ENCODE peak calls at places on chromosome 19, in four cellular contexts. One of them, this sample, is unnamed.

GRCh38 chr19:10043286-10043927 is 30.1 kb downstream of the RDH8 start:
- DNase-seq in heart left ventricle: no peak
- DNase-seq in keratinocyte: no peak
- DNase-seq in activated B cell treated with CpG ODN at 0.5 μM for 24 hours: no peak
- DNase-seq in this sample: no peak

GRCh38 chr19:48646192-48646911 is 365 bp upstream of the CA11 start:
- DNase-seq in keratinocyte: no peak
- DNase-seq in heart left ventricle: peak
- DNase-seq in activated B cell treated with CpG ODN at 0.5 μM for 24 hours: peak
- DNase-seq in this sample: peak

GRCh38 chr19:49427855-49428546 is 2.8 kb downstream of the GFY start:
- DNase-seq in activated B cell treated with CpG ODN at 0.5 μM for 24 hours: no peak
- DNase-seq in keratinocyte: no peak
- DNase-seq in heart left ventricle: no peak
- DNase-seq in this sample: no peak

GRCh38 chr19:45160870-45161714 is at the start of gene NKPD1:
- DNase-seq in activated B cell treated with CpG ODN at 0.5 μM for 24 hours: no peak
- DNase-seq in keratinocyte: no peak
- DNase-seq in heart left ventricle: no peak
- DNase-seq in this sample: peak

GRCh38 chr19:46221981-46222610 is 7.4 kb upstream of the IGFL1 start:
- DNase-seq in keratinocyte: no peak
- DNase-seq in heart left ventricle: no peak
- DNase-seq in activated B cell treated with CpG ODN at 0.5 μM for 24 hours: no peak
- DNase-seq in this sample: peak

GRCh38 chr19:40420451-40420765 is 5.4 kb downstream of the SERTAD1 start:
- DNase-seq in keratinocyte: no peak
- DNase-seq in activated B cell treated with CpG ODN at 0.5 μM for 24 hours: no peak
- DNase-seq in heart left ventricle: no peak
- DNase-seq in this sample: no peak

GRCh38 chr19:48925240-48925843 is 8.2 kb upstream of the DHDH start:
- DNase-seq in heart left ventricle: no peak
- DNase-seq in keratinocyte: peak
- DNase-seq in activated B cell treated with CpG ODN at 0.5 μM for 24 hours: no peak
- DNase-seq in this sample: no peak

GRCh38 chr19:43690444-43690843 is 20.5 kb upstream of the PLAUR start:
- DNase-seq in heart left ventricle: no peak
- DNase-seq in keratinocyte: no peak
- DNase-seq in activated B cell treated with CpG ODN at 0.5 μM for 24 hours: no peak
- DNase-seq in this sample: no peak

GRCh38 chr19:37930416-37930815 is 23.4 kb downstream of the SIPA1L3 start:
- DNase-seq in activated B cell treated with CpG ODN at 0.5 μM for 24 hours: no peak
- DNase-seq in keratinocyte: no peak
- DNase-seq in heart left ventricle: no peak
- DNase-seq in this sample: no peak

GRCh38 chr19:43651758-43652545 is 12.3 kb upstream of the CADM4 start:
- DNase-seq in heart left ventricle: no peak
- DNase-seq in keratinocyte: no peak
- DNase-seq in activated B cell treated with CpG ODN at 0.5 μM for 24 hours: no peak
- DNase-seq in this sample: peak

GRCh38 chr19:14476663-14477401 is 1.7 kb upstream of the PTGER1 start:
- DNase-seq in heart left ventricle: no peak
- DNase-seq in keratinocyte: peak
- DNase-seq in activated B cell treated with CpG ODN at 0.5 μM for 24 hours: no peak
- DNase-seq in this sample: no peak

GRCh38 chr19:54429545-54430227 is 14.4 kb downstream of the TTYH1 start:
- DNase-seq in keratinocyte: no peak
- DNase-seq in heart left ventricle: no peak
- DNase-seq in activated B cell treated with CpG ODN at 0.5 μM for 24 hours: no peak
- DNase-seq in this sample: peak

GRCh38 chr19:8366121-8366581 is 2.2 kb downstream of the ANGPTL4 start:
- DNase-seq in heart left ventricle: no peak
- DNase-seq in activated B cell treated with CpG ODN at 0.5 μM for 24 hours: no peak
- DNase-seq in keratinocyte: no peak
- DNase-seq in this sample: no peak

GRCh38 chr19:44698492-44699201 is at the start of gene CEACAM16:
- DNase-seq in activated B cell treated with CpG ODN at 0.5 μM for 24 hours: no peak
- DNase-seq in heart left ventricle: no peak
- DNase-seq in keratinocyte: no peak
- DNase-seq in this sample: peak

GRCh38 chr19:47723573-47723923 is 10.3 kb downstream of the EHD2 start:
- DNase-seq in keratinocyte: no peak
- DNase-seq in heart left ventricle: peak
- DNase-seq in activated B cell treated with CpG ODN at 0.5 μM for 24 hours: no peak
- DNase-seq in this sample: no peak

GRCh38 chr19:58558066-58558622 is at the start of gene UBE2M:
- DNase-seq in heart left ventricle: no peak
- DNase-seq in keratinocyte: no peak
- DNase-seq in activated B cell treated with CpG ODN at 0.5 μM for 24 hours: no peak
- DNase-seq in this sample: no peak

GRCh38 chr19:35842666-35843272 is 9.5 kb downstream of the NPHS1 start:
- DNase-seq in keratinocyte: no peak
- DNase-seq in heart left ventricle: no peak
- DNase-seq in activated B cell treated with CpG ODN at 0.5 μM for 24 hours: no peak
- DNase-seq in this sample: no peak

GRCh38 chr19:7874080-7874856 is at the start of gene PRR36:
- DNase-seq in heart left ventricle: no peak
- DNase-seq in activated B cell treated with CpG ODN at 0.5 μM for 24 hours: no peak
- DNase-seq in keratinocyte: no peak
- DNase-seq in this sample: peak

GRCh38 chr19:17240062-17240854 is 5.5 kb downstream of the NR2F6 start:
- DNase-seq in heart left ventricle: no peak
- DNase-seq in activated B cell treated with CpG ODN at 0.5 μM for 24 hours: no peak
- DNase-seq in keratinocyte: no peak
- DNase-seq in this sample: no peak

GRCh38 chr19:22617614-22618325 is 16.4 kb upstream of the ZNF492 start:
- DNase-seq in heart left ventricle: peak
- DNase-seq in activated B cell treated with CpG ODN at 0.5 μM for 24 hours: no peak
- DNase-seq in keratinocyte: no peak
- DNase-seq in this sample: peak

GRCh38 chr19:49997709-49998108 is 27.5 kb downstream of the VRK3 start:
- DNase-seq in keratinocyte: no peak
- DNase-seq in heart left ventricle: no peak
- DNase-seq in activated B cell treated with CpG ODN at 0.5 μM for 24 hours: no peak
- DNase-seq in this sample: no peak

GRCh38 chr19:6521718-6522646 is 8.8 kb upstream of the TNFSF9 start:
- DNase-seq in heart left ventricle: no peak
- DNase-seq in keratinocyte: no peak
- DNase-seq in activated B cell treated with CpG ODN at 0.5 μM for 24 hours: peak
- DNase-seq in this sample: peak

GRCh38 chr19:49497047-49497789 is 984 bp downstream of the RPS11 start:
- DNase-seq in activated B cell treated with CpG ODN at 0.5 μM for 24 hours: peak
- DNase-seq in keratinocyte: no peak
- DNase-seq in heart left ventricle: no peak
- DNase-seq in this sample: peak

DNA sequence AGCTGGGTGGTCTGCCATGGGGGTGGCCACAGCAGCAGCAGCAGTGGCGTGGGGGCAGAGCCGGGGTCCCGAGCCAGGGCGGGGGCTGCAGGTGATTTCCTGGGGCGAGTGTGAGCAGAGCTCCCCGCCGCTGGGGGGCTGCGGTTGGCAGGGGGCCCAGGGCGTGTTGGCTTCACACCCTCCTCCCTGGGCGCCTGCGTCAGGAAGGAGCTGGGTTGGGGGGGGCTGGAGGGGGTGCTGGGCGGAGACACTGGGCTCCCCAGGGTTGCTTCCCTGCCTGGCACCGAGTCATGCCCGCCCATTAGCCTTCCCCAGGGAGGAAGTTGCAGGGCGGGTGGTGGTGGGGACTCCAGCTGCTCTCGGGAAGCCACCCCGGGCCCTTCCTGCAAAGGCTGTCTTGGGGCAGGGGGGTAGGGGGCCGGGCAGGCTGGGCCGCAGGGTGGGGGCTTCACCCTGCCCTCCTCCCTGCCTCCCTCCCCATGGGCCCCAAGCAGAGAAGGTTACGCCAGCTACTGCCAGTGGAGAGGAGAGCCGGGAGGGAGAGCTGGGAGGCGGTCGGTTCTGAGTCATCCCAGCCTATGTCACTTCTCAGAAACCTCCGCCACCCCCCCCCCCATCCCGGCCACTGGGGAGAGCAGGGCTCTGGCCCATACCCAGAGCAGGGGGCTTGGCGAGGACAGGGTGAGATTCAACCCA is 4.6 kb downstream of the MIDN start:
- DNase-seq in heart left ventricle: peak
- DNase-seq in activated B cell treated with CpG ODN at 0.5 μM for 24 hours: peak
- DNase-seq in keratinocyte: no peak
- DNase-seq in this sample: peak
- TF ChIP-seq CTCF in heart left ventricle: no peak
- TF ChIP-seq CTCF in activated B cell treated with CpG ODN at 0.5 μM for 24 hours: no peak
- TF ChIP-seq CTCF in keratinocyte: no peak
- TF ChIP-seq CTCF in this sample: peak

GRCh38 chr19:39264306-39265290 is 3.6 kb upstream of the IFNL2 start:
- DNase-seq in keratinocyte: no peak
- DNase-seq in activated B cell treated with CpG ODN at 0.5 μM for 24 hours: no peak
- DNase-seq in heart left ventricle: no peak
- DNase-seq in this sample: peak
- TF ChIP-seq CTCF in keratinocyte: no peak
- TF ChIP-seq CTCF in activated B cell treated with CpG ODN at 0.5 μM for 24 hours: no peak
- TF ChIP-seq CTCF in heart left ventricle: no peak
- TF ChIP-seq CTCF in this sample: no peak

GRCh38 chr19:33622505-33622808 is 704 bp downstream of the CHST8 start:
- DNase-seq in activated B cell treated with CpG ODN at 0.5 μM for 24 hours: no peak
- DNase-seq in heart left ventricle: no peak
- DNase-seq in keratinocyte: no peak
- DNase-seq in this sample: peak
- TF ChIP-seq CTCF in activated B cell treated with CpG ODN at 0.5 μM for 24 hours: no peak
- TF ChIP-seq CTCF in heart left ventricle: no peak
- TF ChIP-seq CTCF in keratinocyte: no peak
- TF ChIP-seq CTCF in this sample: no peak

GRCh38 chr19:12350185-12350889 is 15.1 kb downstream of the ZNF442 start:
- DNase-seq in keratinocyte: no peak
- DNase-seq in activated B cell treated with CpG ODN at 0.5 μM for 24 hours: no peak
- DNase-seq in heart left ventricle: no peak
- DNase-seq in this sample: no peak

GRCh38 chr19:12345197-12345596 is 11.8 kb upstream of the ZNF563 start:
- DNase-seq in heart left ventricle: no peak
- DNase-seq in activated B cell treated with CpG ODN at 0.5 μM for 24 hours: no peak
- DNase-seq in keratinocyte: no peak
- DNase-seq in this sample: no peak

GRCh38 chr19:12350890-12351197 is 14.6 kb downstream of the ZNF442 start:
- DNase-seq in keratinocyte: no peak
- DNase-seq in activated B cell treated with CpG ODN at 0.5 μM for 24 hours: no peak
- DNase-seq in heart left ventricle: no peak
- DNase-seq in this sample: no peak

GRCh38 chr19:12346896-12347295 is 13.5 kb upstream of the ZNF563 start:
- DNase-seq in activated B cell treated with CpG ODN at 0.5 μM for 24 hours: no peak
- DNase-seq in heart left ventricle: no peak
- DNase-seq in keratinocyte: no peak
- DNase-seq in this sample: no peak
- TF ChIP-seq CTCF in activated B cell treated with CpG ODN at 0.5 μM for 24 hours: no peak
- TF ChIP-seq CTCF in heart left ventricle: no peak
- TF ChIP-seq CTCF in keratinocyte: no peak
- TF ChIP-seq CTCF in this sample: no peak

GRCh38 chr19:2197270-2197669 is 33.5 kb downstream of the DOT1L start:
- DNase-seq in activated B cell treated with CpG ODN at 0.5 μM for 24 hours: no peak
- DNase-seq in heart left ventricle: no peak
- DNase-seq in keratinocyte: no peak
- DNase-seq in this sample: no peak

GRCh38 chr19:2199861-2200623 is 36.1 kb downstream of the PLEKHJ1 start:
- DNase-seq in heart left ventricle: no peak
- DNase-seq in keratinocyte: no peak
- DNase-seq in activated B cell treated with CpG ODN at 0.5 μM for 24 hours: no peak
- DNase-seq in this sample: no peak

GRCh38 chr19:2201473-2202148 is 34.5 kb downstream of the PLEKHJ1 start:
- DNase-seq in activated B cell treated with CpG ODN at 0.5 μM for 24 hours: no peak
- DNase-seq in heart left ventricle: no peak
- DNase-seq in keratinocyte: peak
- DNase-seq in this sample: peak

GRCh38 chr19:2198317-2198716 is 34.6 kb downstream of the DOT1L start:
- DNase-seq in keratinocyte: no peak
- DNase-seq in heart left ventricle: no peak
- DNase-seq in activated B cell treated with CpG ODN at 0.5 μM for 24 hours: no peak
- DNase-seq in this sample: no peak

GRCh38 chr19:2199215-2199614 is 35.5 kb downstream of the DOT1L start:
- DNase-seq in keratinocyte: no peak
- DNase-seq in activated B cell treated with CpG ODN at 0.5 μM for 24 hours: no peak
- DNase-seq in heart left ventricle: no peak
- DNase-seq in this sample: peak
- TF ChIP-seq CTCF in keratinocyte: no peak
- TF ChIP-seq CTCF in activated B cell treated with CpG ODN at 0.5 μM for 24 hours: no peak
- TF ChIP-seq CTCF in heart left ventricle: no peak
- TF ChIP-seq CTCF in this sample: no peak